ENCODE peak calls at places on chromosomes 13 and 19, in seven cellular contexts. One of them, this sample, is unnamed.

GRCh38 chr19:17021793-17022590 is 4.6 kb downstream of the CPAMD8 start:
- DNase-seq in neural progenitor cell: no peak
- DNase-seq in H9: no peak
- DNase-seq in GM23248: peak; percentile 59
- DNase-seq in SK-N-SH: no peak
- DNase-seq in fibroblast of lung: no peak
- DNase-seq in HCT116: no peak
- DNase-seq in this sample: no peak

GRCh38 chr19:7682175-7682855 is 1.7 kb downstream of the TRAPPC5 start:
- DNase-seq in neural progenitor cell: no peak
- DNase-seq in H9: peak; percentile 72
- DNase-seq in GM23248: peak; percentile 18
- DNase-seq in SK-N-SH: no peak
- DNase-seq in fibroblast of lung: no peak
- DNase-seq in HCT116: no peak
- DNase-seq in this sample: no peak

GRCh38 chr13:85528578-85529215 is 270.5 kb downstream of the SLITRK6 start:
- DNase-seq in neural progenitor cell: no peak
- DNase-seq in H9: no peak
- DNase-seq in GM23248: peak; percentile 1
- DNase-seq in SK-N-SH: no peak
- DNase-seq in fibroblast of lung: peak; percentile 81
- DNase-seq in HCT116: no peak
- DNase-seq in this sample: no peak

GRCh38 chr13:43573361-43573740 is 213.4 kb downstream of the ENOX1 start:
- DNase-seq in neural progenitor cell: no peak
- DNase-seq in H9: no peak
- DNase-seq in GM23248: no peak
- DNase-seq in SK-N-SH: no peak
- DNase-seq in fibroblast of lung: no peak
- DNase-seq in HCT116: no peak
- DNase-seq in this sample: no peak

GRCh38 chr19:35295792-35296462 is 4.0 kb downstream of the MAG start:
- DNase-seq in neural progenitor cell: no peak
- DNase-seq in H9: peak; percentile 62
- DNase-seq in GM23248: no peak
- DNase-seq in SK-N-SH: no peak
- DNase-seq in fibroblast of lung: no peak
- DNase-seq in HCT116: no peak
- DNase-seq in this sample: peak; percentile 89

GRCh38 chr19:35253316-35254286 is 4.8 kb downstream of the LSR start:
- DNase-seq in neural progenitor cell: no peak
- DNase-seq in H9: peak; percentile 30
- DNase-seq in GM23248: no peak
- DNase-seq in SK-N-SH: no peak
- DNase-seq in fibroblast of lung: no peak
- DNase-seq in HCT116: no peak
- DNase-seq in this sample: no peak

GRCh38 chr19:52007436-52007804 is 591 bp downstream of the ZNF615 start:
- DNase-seq in neural progenitor cell: peak; percentile 53
- DNase-seq in H9: peak; percentile 36
- DNase-seq in GM23248: peak; percentile 45
- DNase-seq in SK-N-SH: peak; percentile 38
- DNase-seq in fibroblast of lung: no peak
- DNase-seq in HCT116: no peak
- DNase-seq in this sample: no peak

GRCh38 chr19:7550987-7551761 is 15.7 kb downstream of the PNPLA6 start:
- DNase-seq in neural progenitor cell: peak; percentile 97
- DNase-seq in H9: peak; percentile 98
- DNase-seq in GM23248: peak; percentile 53
- DNase-seq in SK-N-SH: peak; percentile 98
- DNase-seq in fibroblast of lung: peak; percentile 52
- DNase-seq in HCT116: peak; percentile 85
- DNase-seq in this sample: peak; percentile 63

GRCh38 chr19:34188388-34188787 is 16.1 kb downstream of the LSM14A start:
- DNase-seq in neural progenitor cell: no peak
- DNase-seq in H9: no peak
- DNase-seq in GM23248: peak; percentile 20
- DNase-seq in SK-N-SH: no peak
- DNase-seq in fibroblast of lung: no peak
- DNase-seq in HCT116: no peak
- DNase-seq in this sample: no peak

GRCh38 chr13:39377699-39378098 is 225.3 kb downstream of the LHFPL6 start:
- DNase-seq in neural progenitor cell: no peak
- DNase-seq in H9: no peak
- DNase-seq in GM23248: no peak
- DNase-seq in SK-N-SH: no peak
- DNase-seq in fibroblast of lung: no peak
- DNase-seq in HCT116: no peak
- DNase-seq in this sample: no peak

GRCh38 chr13:39378293-39378692 is 224.7 kb downstream of the LHFPL6 start:
- DNase-seq in neural progenitor cell: no peak
- DNase-seq in H9: no peak
- DNase-seq in GM23248: no peak
- DNase-seq in SK-N-SH: no peak
- DNase-seq in fibroblast of lung: no peak
- DNase-seq in HCT116: no peak
- DNase-seq in this sample: no peak

GRCh38 chr13:39373108-39373507 is 229.9 kb downstream of the LHFPL6 start:
- DNase-seq in neural progenitor cell: no peak
- DNase-seq in H9: no peak
- DNase-seq in GM23248: no peak
- DNase-seq in SK-N-SH: no peak
- DNase-seq in fibroblast of lung: no peak
- DNase-seq in HCT116: no peak
- DNase-seq in this sample: no peak

GRCh38 chr13:39374741-39375189 is 228.2 kb downstream of the LHFPL6 start:
- DNase-seq in neural progenitor cell: no peak
- DNase-seq in H9: no peak
- DNase-seq in GM23248: no peak
- DNase-seq in SK-N-SH: no peak
- DNase-seq in fibroblast of lung: no peak
- DNase-seq in HCT116: no peak
- DNase-seq in this sample: no peak

GRCh38 chr13:39376088-39376487 is 226.9 kb downstream of the LHFPL6 start:
- DNase-seq in neural progenitor cell: no peak
- DNase-seq in H9: no peak
- DNase-seq in GM23248: no peak
- DNase-seq in SK-N-SH: no peak
- DNase-seq in fibroblast of lung: no peak
- DNase-seq in HCT116: no peak
- DNase-seq in this sample: no peak
- H2AFZ ChIP-seq in neural progenitor cell: no peak overlapping the region
- H2AFZ ChIP-seq in H9: no peak overlapping the region
- H2AFZ ChIP-seq in GM23248: no peak overlapping the region
- H2AFZ ChIP-seq in SK-N-SH: no peak overlapping the region
- H2AFZ ChIP-seq in fibroblast of lung: no peak overlapping the region
- H2AFZ ChIP-seq in HCT116: no peak overlapping the region
- H2AFZ ChIP-seq in this sample: no peak overlapping the region

DNA sequence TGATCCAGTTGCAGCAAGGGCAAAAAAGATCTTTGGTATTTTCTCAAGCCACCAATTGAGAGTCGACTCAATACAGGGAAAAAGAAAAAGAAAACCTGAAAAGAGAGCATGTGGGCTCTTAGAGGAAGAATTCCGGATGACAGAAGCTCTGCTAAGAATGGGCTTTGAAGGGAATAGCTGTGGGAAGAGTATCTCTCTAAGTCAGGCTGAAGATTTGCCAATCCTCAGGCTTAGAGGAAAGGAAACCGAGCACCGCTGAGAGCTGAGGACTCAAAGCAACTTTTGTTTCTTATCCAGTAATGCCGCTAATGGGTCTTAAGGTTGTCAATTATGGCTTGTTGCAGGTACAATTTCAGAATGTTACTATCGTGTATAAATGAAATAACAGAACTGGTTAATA is 166.4 kb downstream of the EFNB2 start:
- DNase-seq in neural progenitor cell: peak; percentile 74
- DNase-seq in H9: no peak
- DNase-seq in GM23248: no peak
- DNase-seq in SK-N-SH: no peak
- DNase-seq in fibroblast of lung: no peak
- DNase-seq in HCT116: no peak
- DNase-seq in this sample: no peak
- H2AFZ ChIP-seq in neural progenitor cell: no peak overlapping the region
- H2AFZ ChIP-seq in H9: no peak overlapping the region
- H2AFZ ChIP-seq in GM23248: no peak overlapping the region
- H2AFZ ChIP-seq in SK-N-SH: no peak overlapping the region
- H2AFZ ChIP-seq in fibroblast of lung: no peak overlapping the region
- H2AFZ ChIP-seq in HCT116: no peak overlapping the region
- H2AFZ ChIP-seq in this sample: no peak overlapping the region

GRCh38 chr19:38539751-38540150 is 78.0 kb downstream of the MAP4K1 start:
- DNase-seq in neural progenitor cell: no peak
- DNase-seq in H9: no peak
- DNase-seq in GM23248: no peak
- DNase-seq in SK-N-SH: no peak
- DNase-seq in fibroblast of lung: no peak
- DNase-seq in HCT116: no peak
- DNase-seq in this sample: no peak
- H2AFZ ChIP-seq in neural progenitor cell: no peak overlapping the region
- H2AFZ ChIP-seq in H9: no peak overlapping the region
- H2AFZ ChIP-seq in GM23248: no peak overlapping the region
- H2AFZ ChIP-seq in SK-N-SH: no peak overlapping the region
- H2AFZ ChIP-seq in fibroblast of lung: no peak overlapping the region
- H2AFZ ChIP-seq in HCT116: no peak overlapping the region
- H2AFZ ChIP-seq in this sample: no peak overlapping the region

DNA sequence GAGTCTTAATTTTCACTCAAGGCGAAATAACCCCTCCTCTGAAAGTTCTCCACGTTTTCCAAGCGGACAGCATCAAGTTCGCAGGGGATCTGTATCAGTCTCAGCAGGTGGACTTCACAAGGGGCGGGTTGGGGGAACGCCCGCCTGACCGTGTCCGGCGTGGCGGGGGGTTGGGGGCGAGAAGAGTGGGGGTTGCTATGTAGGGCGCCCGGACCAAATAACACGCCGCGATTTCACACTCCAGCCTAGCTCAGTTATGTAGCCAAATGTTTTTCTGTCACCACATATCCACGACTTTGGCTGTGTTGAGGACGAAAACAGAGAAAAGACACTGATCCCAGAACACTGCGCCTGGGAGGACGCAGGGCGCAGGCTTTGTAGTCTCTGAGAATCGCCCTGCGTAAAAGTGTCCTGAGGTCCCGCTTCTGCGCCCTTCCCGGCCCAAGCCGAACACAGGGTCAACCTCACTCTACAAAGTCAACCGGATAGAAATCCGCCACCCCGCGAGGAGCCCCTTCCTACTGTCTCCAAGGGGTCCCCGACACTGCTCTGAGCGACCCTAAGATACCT is 541 bp downstream of the RUBCNL start:
- DNase-seq in neural progenitor cell: peak; percentile 44
- DNase-seq in H9: no peak
- DNase-seq in GM23248: peak; percentile 56
- DNase-seq in SK-N-SH: peak; percentile 33
- DNase-seq in fibroblast of lung: peak; percentile 24
- DNase-seq in HCT116: no peak
- DNase-seq in this sample: no peak
- H2AFZ ChIP-seq in neural progenitor cell: peak overlapping the region; percentile 98
- H2AFZ ChIP-seq in H9: peak overlapping the region; percentile 18
- H2AFZ ChIP-seq in GM23248: peak overlapping the region; percentile 80
- H2AFZ ChIP-seq in SK-N-SH: peak overlapping the region; percentile 75
- H2AFZ ChIP-seq in fibroblast of lung: no peak overlapping the region
- H2AFZ ChIP-seq in HCT116: no peak overlapping the region
- H2AFZ ChIP-seq in this sample: no peak overlapping the region

GRCh38 chr19:33102893-33103292 is 21.9 kb downstream of the GPATCH1 start:
- DNase-seq in neural progenitor cell: no peak
- DNase-seq in H9: no peak
- DNase-seq in GM23248: no peak
- DNase-seq in SK-N-SH: no peak
- DNase-seq in fibroblast of lung: no peak
- DNase-seq in HCT116: no peak
- DNase-seq in this sample: no peak
- H2AFZ ChIP-seq in neural progenitor cell: no peak overlapping the region
- H2AFZ ChIP-seq in H9: no peak overlapping the region
- H2AFZ ChIP-seq in GM23248: no peak overlapping the region
- H2AFZ ChIP-seq in SK-N-SH: no peak overlapping the region
- H2AFZ ChIP-seq in fibroblast of lung: no peak overlapping the region
- H2AFZ ChIP-seq in HCT116: no peak overlapping the region
- H2AFZ ChIP-seq in this sample: no peak overlapping the region

DNA sequence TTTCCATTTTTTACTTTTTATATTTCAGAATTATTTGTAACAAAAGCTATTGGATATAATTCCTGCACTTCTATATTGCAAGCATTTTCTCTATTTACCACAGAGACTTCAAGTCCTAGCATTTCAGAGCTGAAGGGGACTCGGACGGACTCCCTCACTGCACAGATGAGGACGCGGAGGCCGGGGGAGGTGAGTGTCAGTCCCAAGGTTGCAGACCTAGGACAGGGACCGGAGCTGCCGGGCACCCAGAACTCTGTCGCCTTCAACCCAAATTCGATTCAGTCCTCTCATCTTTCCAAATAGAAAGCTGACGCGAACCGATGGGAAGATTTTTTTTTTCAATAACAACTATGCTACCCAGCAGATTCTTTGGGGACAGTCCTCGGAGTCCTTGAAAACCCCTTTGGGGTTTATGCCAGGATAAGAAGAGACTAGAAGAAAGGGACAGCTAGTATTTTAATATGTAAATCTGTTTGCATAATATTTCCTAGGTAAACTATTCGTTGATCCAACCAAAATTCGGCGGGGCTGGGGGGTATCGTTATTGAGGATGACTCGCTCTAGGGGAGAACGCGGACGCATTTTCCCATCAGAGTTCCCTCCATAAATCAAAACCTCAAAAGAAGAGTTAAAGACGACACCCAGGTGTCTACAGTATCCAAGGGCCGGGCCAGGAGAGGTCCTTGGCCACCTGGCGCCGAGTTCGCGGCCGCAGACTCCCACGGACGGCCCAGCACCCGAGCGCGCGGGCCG is 804 bp downstream of the FLT3 start:
- DNase-seq in neural progenitor cell: peak; percentile 23
- DNase-seq in H9: no peak
- DNase-seq in GM23248: no peak
- DNase-seq in SK-N-SH: no peak
- DNase-seq in fibroblast of lung: no peak
- DNase-seq in HCT116: no peak
- DNase-seq in this sample: no peak
- H2AFZ ChIP-seq in neural progenitor cell: peak overlapping the region; percentile 99
- H2AFZ ChIP-seq in H9: no peak overlapping the region
- H2AFZ ChIP-seq in GM23248: peak overlapping the region; percentile 45
- H2AFZ ChIP-seq in SK-N-SH: peak overlapping the region; percentile 41
- H2AFZ ChIP-seq in fibroblast of lung: no peak overlapping the region
- H2AFZ ChIP-seq in HCT116: no peak overlapping the region
- H2AFZ ChIP-seq in this sample: no peak overlapping the region

GRCh38 chr19:2512523-2513431 is 36.9 kb downstream of the GADD45B start:
- DNase-seq in neural progenitor cell: no peak
- DNase-seq in H9: no peak
- DNase-seq in GM23248: no peak
- DNase-seq in SK-N-SH: no peak
- DNase-seq in fibroblast of lung: no peak
- DNase-seq in HCT116: no peak
- DNase-seq in this sample: no peak
- H2AFZ ChIP-seq in neural progenitor cell: no peak overlapping the region
- H2AFZ ChIP-seq in H9: no peak overlapping the region
- H2AFZ ChIP-seq in GM23248: no peak overlapping the region
- H2AFZ ChIP-seq in SK-N-SH: no peak overlapping the region
- H2AFZ ChIP-seq in fibroblast of lung: no peak overlapping the region
- H2AFZ ChIP-seq in HCT116: no peak overlapping the region
- H2AFZ ChIP-seq in this sample: no peak overlapping the region